ENCODE peak calls at places on chromosomes 16 and 17, in four cellular contexts. One of them, this sample, is unnamed.

GRCh38 chr17:68809148-68809547 is 146.0 kb downstream of the ABCA8 start:
- DNase-seq in astrocyte of the spinal cord: no peak
- DNase-seq in progenitor cell of endocrine pancreas: no peak
- DNase-seq in fibroblast of the conjunctiva: no peak
- DNase-seq in this sample: no peak

GRCh38 chr17:17414316-17414937 is 62.4 kb upstream of the MED9 start:
- DNase-seq in astrocyte of the spinal cord: peak
- DNase-seq in progenitor cell of endocrine pancreas: no peak
- DNase-seq in fibroblast of the conjunctiva: no peak
- DNase-seq in this sample: peak

GRCh38 chr16:4659363-4660353 is 33.7 kb upstream of the NUDT16L1 start:
- DNase-seq in astrocyte of the spinal cord: no peak
- DNase-seq in progenitor cell of endocrine pancreas: no peak
- DNase-seq in fibroblast of the conjunctiva: no peak
- DNase-seq in this sample: no peak

GRCh38 chr16:1537763-1538289 is 4.4 kb downstream of the TMEM204 start:
- DNase-seq in astrocyte of the spinal cord: no peak
- DNase-seq in progenitor cell of endocrine pancreas: no peak
- DNase-seq in fibroblast of the conjunctiva: no peak
- DNase-seq in this sample: no peak

GRCh38 chr17:71970312-71970711 is 150.5 kb upstream of the SOX9 start:
- DNase-seq in astrocyte of the spinal cord: peak
- DNase-seq in progenitor cell of endocrine pancreas: no peak
- DNase-seq in fibroblast of the conjunctiva: no peak
- DNase-seq in this sample: no peak

GRCh38 chr17:4208228-4208627 is 55.6 kb downstream of the ANKFY1 start:
- DNase-seq in astrocyte of the spinal cord: no peak
- DNase-seq in progenitor cell of endocrine pancreas: no peak
- DNase-seq in fibroblast of the conjunctiva: peak
- DNase-seq in this sample: no peak

GRCh38 chr17:73586153-73586906 is 57.9 kb downstream of the SDK2 start:
- DNase-seq in astrocyte of the spinal cord: no peak
- DNase-seq in progenitor cell of endocrine pancreas: no peak
- DNase-seq in fibroblast of the conjunctiva: no peak
- DNase-seq in this sample: no peak

GRCh38 chr16:12703935-12704334 is 99.8 kb downstream of the CPPED1 start:
- DNase-seq in astrocyte of the spinal cord: no peak
- DNase-seq in progenitor cell of endocrine pancreas: no peak
- DNase-seq in fibroblast of the conjunctiva: no peak
- DNase-seq in this sample: peak

GRCh38 chr17:17692353-17693252 is 11.3 kb downstream of the RAI1 start:
- DNase-seq in astrocyte of the spinal cord: no peak
- DNase-seq in progenitor cell of endocrine pancreas: no peak
- DNase-seq in fibroblast of the conjunctiva: no peak
- DNase-seq in this sample: no peak

GRCh38 chr17:47665655-47666054 is 15.9 kb downstream of the KPNB1 start:
- DNase-seq in astrocyte of the spinal cord: no peak
- DNase-seq in progenitor cell of endocrine pancreas: no peak
- DNase-seq in fibroblast of the conjunctiva: no peak
- DNase-seq in this sample: no peak

GRCh38 chr17:58300336-58300735 is 19.6 kb upstream of the MPO start:
- DNase-seq in astrocyte of the spinal cord: no peak
- DNase-seq in progenitor cell of endocrine pancreas: no peak
- DNase-seq in fibroblast of the conjunctiva: no peak
- DNase-seq in this sample: no peak

GRCh38 chr16:89472711-89473075 is 17.7 kb downstream of the ANKRD11 start:
- DNase-seq in astrocyte of the spinal cord: no peak
- DNase-seq in progenitor cell of endocrine pancreas: no peak
- DNase-seq in fibroblast of the conjunctiva: no peak
- DNase-seq in this sample: no peak

GRCh38 chr16:852451-853185 is 52.1 kb upstream of the GNG13 start:
- DNase-seq in astrocyte of the spinal cord: no peak
- DNase-seq in progenitor cell of endocrine pancreas: no peak
- DNase-seq in fibroblast of the conjunctiva: no peak
- DNase-seq in this sample: no peak

GRCh38 chr17:65092262-65092661 is 35.7 kb upstream of the GNA13 start:
- DNase-seq in astrocyte of the spinal cord: no peak
- DNase-seq in progenitor cell of endocrine pancreas: no peak
- DNase-seq in fibroblast of the conjunctiva: peak
- DNase-seq in this sample: no peak

GRCh38 chr17:82023447-82024241 is 539 bp downstream of the LRRC45 start:
- DNase-seq in astrocyte of the spinal cord: no peak
- DNase-seq in progenitor cell of endocrine pancreas: no peak
- DNase-seq in fibroblast of the conjunctiva: no peak
- DNase-seq in this sample: peak

GRCh38 chr16:81717662-81718189 is 61.4 kb upstream of the PLCG2 start:
- DNase-seq in astrocyte of the spinal cord: no peak
- DNase-seq in progenitor cell of endocrine pancreas: no peak
- DNase-seq in fibroblast of the conjunctiva: no peak
- DNase-seq in this sample: no peak

GRCh38 chr16:2190659-2191445 is 5.6 kb downstream of the CASKIN1 start:
- DNase-seq in astrocyte of the spinal cord: no peak
- DNase-seq in progenitor cell of endocrine pancreas: no peak
- DNase-seq in fibroblast of the conjunctiva: no peak
- DNase-seq in this sample: no peak

GRCh38 chr17:7133424-7133823 is 18.8 kb upstream of the ASGR2 start:
- DNase-seq in astrocyte of the spinal cord: no peak
- DNase-seq in progenitor cell of endocrine pancreas: no peak
- DNase-seq in fibroblast of the conjunctiva: no peak
- DNase-seq in this sample: peak

GRCh38 chr17:2939714-2940351 is 123.6 kb downstream of the OR1D5 start:
- DNase-seq in astrocyte of the spinal cord: no peak
- DNase-seq in progenitor cell of endocrine pancreas: no peak
- DNase-seq in fibroblast of the conjunctiva: no peak
- DNase-seq in this sample: no peak

GRCh38 chr17:45740553-45741330 is 43.4 kb upstream of the CRHR1 start:
- DNase-seq in astrocyte of the spinal cord: peak
- DNase-seq in progenitor cell of endocrine pancreas: no peak
- DNase-seq in fibroblast of the conjunctiva: peak
- DNase-seq in this sample: peak

GRCh38 chr16:54928421-54929089 is 2.1 kb upstream of the IRX5 start:
- DNase-seq in astrocyte of the spinal cord: peak
- DNase-seq in progenitor cell of endocrine pancreas: no peak
- DNase-seq in fibroblast of the conjunctiva: no peak
- DNase-seq in this sample: peak

GRCh38 chr16:720507-720989 is 398 bp upstream of the ANTKMT start:
- DNase-seq in astrocyte of the spinal cord: peak
- DNase-seq in progenitor cell of endocrine pancreas: no peak
- DNase-seq in fibroblast of the conjunctiva: peak
- DNase-seq in this sample: peak